ENCODE peak calls at places on chromosomes 3 and 15, in six cellular contexts. E is AG08396, S is naive B cell, U is psoas muscle, T is cardiac fibroblast, M is IMR-90. I is an unnamed sample.

GRCh38 chr15:84685304-84685703 is 27.3 kb upstream of the NMB start:
- DNase-seq in E (no peak), S (no peak), U (peak), T (peak), M (peak), I (no peak)

GRCh38 chr3:178966299-178967183 is 105.1 kb downstream of the ZMAT3 start:
- DNase-seq in E (peak), S (peak), U (no peak), T (peak), M (peak), I (no peak)

GRCh38 chr15:41585140-41586047 is 26.4 kb downstream of the TYRO3 start:
- DNase-seq in E (peak), S (peak), U (peak), T (peak), M (peak), I (no peak)

GRCh38 chr3:128995737-128996136 is 1.9 kb upstream of the CFAP92 start:
- DNase-seq in E (no peak), S (no peak), U (no peak), T (no peak), M (no peak), I (no peak)

GRCh38 chr3:16026753-16027152 is 147.7 kb upstream of the GALNT15 start:
- DNase-seq in E (no peak), S (no peak), U (no peak), T (peak), M (peak), I (no peak)

GRCh38 chr3:4981160-4981687 is 2.0 kb downstream of the BHLHE40 start:
- DNase-seq in E (no peak), S (no peak), U (no peak), T (peak), M (peak), I (no peak)

GRCh38 chr3:153210660-153211059 is 48.6 kb downstream of the RAP2B start:
- DNase-seq in E (no peak), S (no peak), U (no peak), T (no peak), M (no peak), I (no peak)

GRCh38 chr15:73930790-73931281 is 4.6 kb downstream of the LOXL1 start:
- DNase-seq in E (peak), S (no peak), U (peak), T (peak), M (peak), I (no peak)

GRCh38 chr15:95894407-95894956 is 436.0 kb upstream of the NR2F2 start:
- DNase-seq in E (no peak), S (no peak), U (no peak), T (peak), M (no peak), I (no peak)

GRCh38 chr3:168615489-168616020 is 519.8 kb upstream of the GOLIM4 start:
- DNase-seq in E (no peak), S (no peak), U (no peak), T (no peak), M (no peak), I (no peak)

GRCh38 chr3:114585687-114586086 is 291.9 kb downstream of the TIGIT start:
- DNase-seq in E (no peak), S (no peak), U (no peak), T (peak), M (no peak), I (no peak)

GRCh38 chr3:51945031-51945840 is 3.1 kb downstream of the PARP3 start:
- DNase-seq in E (no peak), S (no peak), U (no peak), T (no peak), M (no peak), I (no peak)

GRCh38 chr3:174532776-174533175 is 326.4 kb upstream of the NAALADL2 start:
- DNase-seq in E (no peak), S (no peak), U (no peak), T (no peak), M (no peak), I (no peak)

GRCh38 chr3:187292631-187293513 is 1.3 kb upstream of the MASP1 start:
- DNase-seq in E (no peak), S (no peak), U (no peak), T (peak), M (peak), I (no peak)

GRCh38 chr3:131591394-131591990 is 88.7 kb upstream of the MRPL3 start:
- DNase-seq in E (peak), S (no peak), U (no peak), T (peak), M (peak), I (no peak)

GRCh38 chr3:58323795-58324674 is 8.7 kb upstream of the PXK start:
- DNase-seq in E (no peak), S (no peak), U (no peak), T (no peak), M (peak), I (no peak)

GRCh38 chr3:46417120-46417510 is 10.1 kb downstream of the CCRL2 start:
- DNase-seq in E (no peak), S (no peak), U (no peak), T (no peak), M (no peak), I (no peak)

GRCh38 chr3:88142094-88142624 is 7.6 kb upstream of the C3orf38 start:
- DNase-seq in E (peak), S (no peak), U (no peak), T (peak), M (peak), I (no peak)

GRCh38 chr3:98903099-98903498 is 1.6 kb upstream of the DCBLD2 start:
- DNase-seq in E (no peak), S (no peak), U (no peak), T (no peak), M (no peak), I (no peak)

GRCh38 chr15:63135804-63136203 is 14.1 kb downstream of the LACTB start:
- DNase-seq in E (peak), S (no peak), U (no peak), T (peak), M (peak), I (no peak)

GRCh38 chr15:69145694-69146492 is 14.5 kb upstream of the GLCE start:
- DNase-seq in E (no peak), S (no peak), U (no peak), T (peak), M (peak), I (no peak)

GRCh38 chr3:15102256-15102655 is 3.3 kb upstream of the RBSN start:
- DNase-seq in E (no peak), S (no peak), U (peak), T (peak), M (no peak), I (no peak)

GRCh38 chr15:96218623-96219465 is 111.7 kb upstream of the NR2F2 start:
- DNase-seq in E (no peak), S (no peak), U (no peak), T (no peak), M (no peak), I (no peak)

GRCh38 chr3:125186261-125186770 is 26.2 kb downstream of the SLC12A8 start:
- DNase-seq in E (peak), S (no peak), U (no peak), T (peak), M (peak), I (no peak)

GRCh38 chr3:102444101-102444500 is 9.3 kb downstream of the ZPLD1 start:
- DNase-seq in E (peak), S (no peak), U (no peak), T (peak), M (peak), I (no peak)

GRCh38 chr15:82875411-82876003 is 66.1 kb downstream of the WHAMM start:
- DNase-seq in E (peak), S (no peak), U (no peak), T (no peak), M (peak), I (no peak)

GRCh38 chr3:5194341-5194740 is 6.8 kb downstream of the EDEM1 start:
- DNase-seq in E (no peak), S (no peak), U (no peak), T (no peak), M (no peak), I (no peak)

GRCh38 chr3:120745466-120745865 is 2.9 kb downstream of the GTF2E1 start:
- DNase-seq in E (no peak), S (no peak), U (no peak), T (no peak), M (no peak), I (no peak)

GRCh38 chr15:40052604-40053003 is 13.6 kb upstream of the SRP14 start:
- DNase-seq in E (no peak), S (no peak), U (no peak), T (no peak), M (no peak), I (no peak)

GRCh38 chr3:189621948-189622603 is 9.1 kb upstream of the TP63 start:
- DNase-seq in E (no peak), S (no peak), U (peak), T (peak), M (no peak), I (no peak)

GRCh38 chr3:48268381-48268935 is 27.6 kb downstream of the ZNF589 start:
- DNase-seq in E (no peak), S (no peak), U (no peak), T (no peak), M (no peak), I (peak)

GRCh38 chr15:39230205-39230916 is 350.5 kb upstream of the THBS1 start:
- DNase-seq in E (no peak), S (no peak), U (no peak), T (peak), M (no peak), I (no peak)

I was measured in central memory CD8-positive, alpha-beta T cell.